ENCODE peak calls at places on chromosome 17, in six cellular contexts. H is left ventricle myocardium inferior, B is HFFc6, U is fibroblast of villous mesenchyme, X is thoracic aorta, G is A549. S is an unnamed sample.

GRCh38 chr17:17540278-17540906 is 44.2 kb upstream of the RASD1 start:
- DNase-seq in G (no peak), H (no peak), B (no peak), U (no peak), X (no peak), S (no peak)

GRCh38 chr17:48678141-48678971 is 44.0 kb downstream of the PRAC1 start:
- DNase-seq in G (peak; percentile 86), B (peak; percentile 30), H (peak; percentile 53), X (no peak), U (peak; percentile 46), S (peak; percentile 66)

GRCh38 chr17:64535357-64535756 is 28.6 kb downstream of the CEP95 start:
- DNase-seq in X (no peak), U (no peak), G (no peak), B (no peak), H (no peak), S (no peak)

GRCh38 chr17:20771104-20771503 is 191.6 kb downstream of the CDRT15L2 start:
- DNase-seq in U (no peak), B (no peak), X (no peak), G (no peak), H (no peak), S (no peak)

GRCh38 chr17:78313735-78314648 is 45.9 kb downstream of the SOCS3 start:
- DNase-seq in H (peak; percentile 80), U (peak; percentile 74), X (no peak), G (peak; percentile 98), B (peak; percentile 50), S (peak; percentile 83)

GRCh38 chr17:65558311-65558682 is 3.2 kb downstream of the AXIN2 start:
- DNase-seq in H (no peak), B (no peak), X (no peak), G (no peak), U (no peak), S (no peak)

GRCh38 chr17:61805399-61805798 is 57.9 kb downstream of the BRIP1 start:
- DNase-seq in X (no peak), G (no peak), U (peak; percentile 34), B (peak; percentile 73), H (no peak), S (no peak)

GRCh38 chr17:10758062-10758461 is 28.2 kb upstream of the TMEM220 start:
- DNase-seq in B (no peak), X (no peak), G (no peak), U (no peak), H (no peak), S (no peak)

GRCh38 chr17:18368948-18369347 is 5.6 kb upstream of the SHMT1 start:
- DNase-seq in G (no peak), U (no peak), X (no peak), H (no peak), B (no peak), S (no peak)

GRCh38 chr17:17606416-17607000 is 15.0 kb upstream of the PEMT start:
- DNase-seq in H (no peak), G (no peak), B (no peak), U (no peak), X (no peak), S (no peak)

GRCh38 chr17:9002236-9002609 is 19.1 kb upstream of the NTN1 start:
- DNase-seq in H (no peak), X (no peak), U (no peak), B (no peak), G (no peak), S (no peak)

GRCh38 chr17:7786866-7787265 is 47.2 kb upstream of the KDM6B start:
- DNase-seq in B (no peak), H (no peak), U (no peak), G (no peak), X (no peak), S (no peak)

GRCh38 chr17:77783991-77784820 is 174.3 kb upstream of the TNRC6C start:
- DNase-seq in X (no peak), H (no peak), U (no peak), B (no peak), G (no peak), S (no peak)

GRCh38 chr17:45101883-45102811 is 30.2 kb downstream of the PLCD3 start:
- DNase-seq in G (no peak), U (peak; percentile 50), X (no peak), B (no peak), H (no peak), S (no peak)

GRCh38 chr17:33050611-33051140 is 59.0 kb downstream of the SPACA3 start:
- DNase-seq in X (no peak), G (no peak), H (no peak), U (no peak), B (no peak), S (no peak)

GRCh38 chr17:80083136-80083661 is 18.2 kb upstream of the GAA start:
- DNase-seq in X (no peak), U (no peak), H (no peak), B (no peak), G (no peak), S (no peak)

GRCh38 chr17:7379134-7379533 is 1.8 kb upstream of the TNK1 start:
- DNase-seq in X (no peak), G (no peak), B (no peak), H (no peak), U (no peak), S (no peak)

GRCh38 chr17:60330731-60331130 is 61.2 kb downstream of the USP32 start:
- DNase-seq in H (no peak), B (no peak), U (no peak), G (no peak), X (no peak), S (no peak)

GRCh38 chr17:59193463-59193862 is 16.4 kb upstream of the SMG8 start:
- DNase-seq in X (no peak), U (no peak), G (no peak), H (no peak), B (no peak), S (no peak)

GRCh38 chr17:57357830-57358426 is 101.6 kb downstream of the MSI2 start:
- DNase-seq in G (no peak), X (no peak), H (no peak), B (no peak), U (no peak), S (no peak)

GRCh38 chr17:67751101-67752074 is 33.7 kb downstream of the NOL11 start:
- DNase-seq in B (no peak), H (no peak), U (no peak), G (no peak), X (no peak), S (no peak)

GRCh38 chr17:18224428-18225120 is 861 bp upstream of the LLGL1 start:
- DNase-seq in X (no peak), B (no peak), G (no peak), H (peak; percentile 42), U (peak; percentile 24), S (no peak)

GRCh38 chr17:78474631-78475146 is 96.2 kb downstream of the PGS1 start:
- DNase-seq in U (no peak), X (no peak), H (no peak), G (no peak), B (no peak), S (no peak)

GRCh38 chr17:40362696-40363479 is 1.6 kb downstream of the GJD3 start:
- DNase-seq in H (peak; percentile 58), B (peak; percentile 64), X (no peak), G (peak; percentile 97), U (peak; percentile 76), S (peak; percentile 62)

GRCh38 chr17:40596261-40596919 is 31.1 kb upstream of the CCR7 start:
- DNase-seq in X (no peak), U (peak; percentile 14), B (no peak), G (peak; percentile 86), H (no peak), S (no peak)

GRCh38 chr17:79633154-79633553 is 22.3 kb upstream of the RBFOX3 start:
- DNase-seq in G (no peak), H (peak; percentile 3), X (no peak), B (no peak), U (no peak), S (peak; percentile 6)

GRCh38 chr17:48429638-48430586 is at the start of gene SKAP1:
- DNase-seq in G (no peak), H (no peak), U (no peak), X (no peak), B (no peak), S (no peak)

GRCh38 chr17:8941980-8942617 is 23.4 kb downstream of the PIK3R5 start:
- DNase-seq in H (no peak), U (no peak), B (no peak), G (no peak), X (no peak), S (no peak)

GRCh38 chr17:74305865-74306654 is 20.0 kb upstream of the KIF19 start:
- DNase-seq in H (no peak), G (no peak), U (no peak), B (no peak), X (no peak), S (no peak)

GRCh38 chr17:38456031-38456815 is 28.0 kb downstream of the ARHGAP23 start:
- DNase-seq in B (no peak), U (no peak), H (no peak), X (no peak), G (peak; percentile 18), S (no peak)

GRCh38 chr17:2853722-2854580 is 57.7 kb downstream of the RAP1GAP2 start:
- DNase-seq in G (peak; percentile 64), H (peak; percentile 36), U (no peak), X (no peak), B (no peak), S (no peak)

GRCh38 chr17:49210158-49211029 is at the start of the genes ABI3 and GNGT2:
- DNase-seq in U (peak; percentile 53), H (peak; percentile 36), B (no peak), X (no peak), G (no peak), S (no peak)

GRCh38 chr17:20852541-20853370 is 190.1 kb downstream of the USP22 start:
- DNase-seq in G (no peak), X (no peak), U (peak; percentile 22), H (peak; percentile 31), B (no peak), S (peak; percentile 70)

GRCh38 chr17:31731119-31731518 is 127.9 kb downstream of the COPRS start:
- DNase-seq in B (no peak), G (no peak), U (no peak), X (no peak), H (no peak), S (no peak)
- TF ChIP-seq CTCF in B (no peak), G (no peak), U (no peak), X (no peak), H (no peak), S (no peak)

GRCh38 chr17:34163681-34164080 is 91.4 kb upstream of the CCL2 start:
- DNase-seq in H (no peak), G (peak; percentile 23), X (no peak), B (peak; percentile 9), U (peak; percentile 9), S (no peak)
- TF ChIP-seq CTCF in H (peak; percentile 61), G (peak; percentile 32), X (peak; percentile 16), B (peak; percentile 46), U (peak; percentile 39), S (no peak)

DNA sequence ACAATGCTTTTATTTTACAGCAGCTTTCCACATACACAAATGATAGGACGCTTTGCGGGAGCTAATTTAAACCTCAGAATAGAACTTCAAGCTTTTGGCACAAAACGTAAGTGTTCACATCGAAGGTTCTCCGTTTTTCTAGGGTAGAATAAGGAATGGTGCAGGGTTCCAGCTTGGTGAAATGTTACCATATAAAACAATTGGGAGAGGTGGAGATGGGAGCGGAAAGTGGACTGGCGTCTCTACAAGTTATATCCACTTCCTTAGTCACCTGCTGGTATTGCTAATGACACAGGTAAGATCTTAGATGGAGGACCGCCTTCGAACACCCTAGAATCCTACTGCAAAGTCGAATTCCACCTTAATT is 1.7 kb upstream of the NXN start:
- DNase-seq in X (no peak), U (no peak), G (no peak), B (no peak), H (no peak), S (no peak)
- TF ChIP-seq CTCF in X (no peak), U (no peak), G (no peak), B (peak; percentile 35), H (no peak), S (peak; percentile 8)

GRCh38 chr17:1720856-1721386 is 3.6 kb upstream of the WDR81 start:
- DNase-seq in U (peak; percentile 75), G (peak; percentile 56), H (no peak), X (no peak), B (peak; percentile 28), S (peak; percentile 77)
- TF ChIP-seq CTCF in U (peak; percentile 99), G (peak; percentile 99), H (peak; percentile 98), X (peak; percentile 96), B (peak; percentile 99), S (peak; percentile 89)

S was measured in mesothelial cell of epicardium.